ENCODE peak calls at places on chromosomes 16 and 17, in four cellular contexts. T, D, W and V are unnamed samples.

GRCh38 chr16:28935924-28936783 is 4.4 kb downstream of the CD19 start:
- DNase-seq in T (peak; percentile 94), W (peak; percentile 72), D (peak; percentile 93), V (peak; percentile 87)

GRCh38 chr17:67637901-67638641 is 79.7 kb upstream of the NOL11 start:
- DNase-seq in D (no peak), W (no peak), T (no peak), V (peak; percentile 67)

GRCh38 chr17:78358538-78359215 is 1.2 kb downstream of the SOCS3 start:
- DNase-seq in T (no peak), W (no peak), D (peak; percentile 63), V (peak; percentile 55)

GRCh38 chr16:22694887-22695382 is 119.0 kb upstream of the HS3ST2 start:
- DNase-seq in T (no peak), D (no peak), W (peak; percentile 29), V (peak; percentile 32)

GRCh38 chr16:67256701-67257230 is 8.0 kb downstream of the SLC9A5 start:
- DNase-seq in T (no peak), W (no peak), D (no peak), V (no peak)

GRCh38 chr17:62916684-62917571 is 49.1 kb upstream of the TANC2 start:
- DNase-seq in T (no peak), D (no peak), W (no peak), V (no peak)

GRCh38 chr16:2422123-2422867 is 7.0 kb upstream of the CCNF start:
- DNase-seq in T (peak; percentile 31), W (no peak), D (no peak), V (no peak)

GRCh38 chr16:78385406-78385805 is 286.0 kb downstream of the WWOX start:
- DNase-seq in T (no peak), W (no peak), D (no peak), V (no peak)

GRCh38 chr17:45043813-45044540 is 7.5 kb downstream of the DCAKD start:
- DNase-seq in D (no peak), W (no peak), T (no peak), V (no peak)

GRCh38 chr16:17305694-17306093 is 165.1 kb downstream of the XYLT1 start:
- DNase-seq in T (no peak), D (no peak), W (no peak), V (no peak)

GRCh38 chr16:64900517-64900916 is 221.3 kb downstream of the CDH11 start:
- DNase-seq in D (no peak), W (no peak), T (no peak), V (no peak)

GRCh38 chr17:81481011-81481799 is 31.4 kb downstream of the ACTG1 start:
- DNase-seq in D (peak; percentile 78), W (peak; percentile 74), T (no peak), V (peak; percentile 77)

GRCh38 chr16:56672761-56673536 is 3.3 kb downstream of the MT1H start:
- DNase-seq in T (no peak), W (no peak), D (no peak), V (no peak)

GRCh38 chr17:43467981-43468541 is 15.7 kb upstream of the DHX8 start:
- DNase-seq in T (no peak), W (peak; percentile 27), D (no peak), V (no peak)

GRCh38 chr17:71224824-71225575 is 895.8 kb upstream of the SOX9 start:
- DNase-seq in W (no peak), T (no peak), D (no peak), V (peak; percentile 21)

GRCh38 chr16:3038256-3038655 is 1.5 kb upstream of the BICDL2 start:
- DNase-seq in D (peak; percentile 76), T (no peak), W (no peak), V (no peak)

GRCh38 chr16:59848314-59848713 is 1114.2 kb upstream of the GOT2 start:
- DNase-seq in W (no peak), T (no peak), D (no peak), V (no peak)

GRCh38 chr17:1252203-1252608 is 18.0 kb upstream of the BHLHA9 start:
- DNase-seq in D (no peak), T (no peak), W (no peak), V (no peak)

GRCh38 chr17:31571124-31571892 is 179.8 kb downstream of the RAB11FIP4 start:
- DNase-seq in T (no peak), W (peak; percentile 93), D (peak; percentile 69), V (peak; percentile 71)
- H3K4me1 ChIP-seq in T (no peaks in the 10 kb centered on the region), W (peaks cover 26% of the 10 kb centered on the region), D (peaks cover 11% of the 10 kb centered on the region), V (peaks cover 3% of the 10 kb centered on the region)

DNA sequence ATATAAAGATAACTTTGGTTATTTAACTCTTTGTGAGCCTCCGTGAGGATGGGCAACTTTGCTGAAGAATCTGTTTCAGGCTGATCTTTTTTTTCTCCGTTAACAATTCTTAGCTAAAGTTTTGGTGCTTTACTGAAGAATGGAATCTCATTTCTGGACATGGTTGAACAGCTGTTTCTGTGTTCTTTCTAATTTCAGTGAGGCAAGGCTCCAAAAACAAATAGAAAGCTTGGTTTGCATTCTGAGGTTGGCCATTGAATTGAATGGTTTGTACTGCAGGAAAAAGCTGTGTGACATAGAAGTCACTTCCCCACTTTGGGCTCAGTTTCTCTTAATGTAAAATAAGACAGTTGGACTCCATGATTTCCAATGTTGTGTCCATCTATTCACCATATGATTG is 22.3 kb upstream of the HLF start:
- DNase-seq in T (no peak), W (no peak), D (no peak), V (no peak)
- H3K4me1 ChIP-seq in T (peaks cover 4% of the 10 kb centered on the region), W (no peaks in the 10 kb centered on the region), D (peaks cover 5% of the 10 kb centered on the region), V (peaks cover 12% of the 10 kb centered on the region)

DNA sequence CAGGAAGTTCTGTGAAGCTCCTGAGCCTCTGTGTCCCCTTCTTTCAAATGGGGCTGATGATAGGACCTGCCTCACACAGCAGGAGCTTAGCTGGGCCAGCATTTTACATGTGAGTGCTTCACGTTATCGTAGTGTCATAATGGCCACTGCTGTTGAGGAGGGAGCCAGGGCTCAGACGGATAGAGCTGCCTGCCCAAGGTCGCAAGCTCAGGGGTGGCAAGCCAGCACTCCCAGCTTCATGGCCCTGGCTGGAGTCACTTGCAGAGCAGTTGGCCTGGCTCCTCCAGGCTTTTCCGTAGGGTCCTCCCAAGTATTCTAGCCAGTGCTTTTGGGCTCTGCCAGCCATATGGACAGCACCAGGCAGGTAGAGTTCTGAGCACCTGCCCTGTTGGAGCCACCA is 115.1 kb downstream of the SOCS1 start:
- DNase-seq in D (no peak), T (no peak), W (no peak), V (no peak)
- H3K4me1 ChIP-seq in D (peaks cover 10% of the 10 kb centered on the region), T (peaks cover 5% of the 10 kb centered on the region), W (no peaks in the 10 kb centered on the region), V (peaks cover 5% of the 10 kb centered on the region)

GRCh38 chr17:76949913-76950695 is 81.9 kb downstream of the MGAT5B start:
- DNase-seq in W (no peak), T (no peak), D (no peak), V (no peak)
- H3K4me1 ChIP-seq in W (no peaks in the 10 kb centered on the region), T (no peaks in the 10 kb centered on the region), D (no peaks in the 10 kb centered on the region), V (no peaks in the 10 kb centered on the region)

DNA sequence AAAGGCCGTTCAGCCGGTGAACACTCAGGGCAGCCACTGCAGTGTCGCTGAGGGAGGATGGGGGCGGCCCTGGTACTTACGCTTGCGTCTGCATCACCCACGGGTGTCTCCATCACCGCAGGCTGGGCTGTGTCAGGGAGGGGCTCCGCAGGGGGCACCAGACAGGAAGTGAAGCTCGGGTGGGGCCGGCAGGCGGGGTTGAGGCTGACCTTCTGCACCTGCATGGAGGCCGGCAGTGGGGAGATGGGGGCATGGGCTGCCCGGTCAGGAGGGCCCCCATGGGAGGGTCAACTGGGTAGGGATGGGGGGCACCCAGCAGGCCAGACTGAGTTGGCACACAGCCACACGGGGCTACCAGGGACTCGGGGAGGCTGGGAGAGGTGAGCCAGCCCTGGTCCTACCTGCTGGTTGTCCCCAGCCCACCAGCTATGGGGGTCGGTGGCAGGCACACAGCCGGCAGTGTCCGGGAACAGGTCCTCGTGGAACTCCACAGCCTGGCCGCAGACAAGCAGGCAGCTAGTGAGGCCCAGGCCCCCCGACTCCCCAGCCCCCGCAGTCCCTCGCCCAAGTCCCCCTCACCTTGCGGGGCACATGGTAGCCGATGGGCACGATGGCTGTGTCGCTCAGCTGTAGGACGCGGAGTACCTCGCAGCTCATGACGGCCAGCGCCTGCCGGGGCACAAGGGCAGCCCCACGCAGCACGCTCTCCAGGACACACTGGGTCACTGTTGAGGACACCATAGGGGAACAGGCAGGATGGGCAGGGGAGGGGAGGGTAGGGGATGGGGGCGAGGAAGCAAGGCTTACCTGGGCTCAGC is 7.2 kb upstream of the VASN start:
- DNase-seq in D (no peak), W (no peak), T (no peak), V (no peak)
- H3K4me1 ChIP-seq in D (peaks cover 8% of the 10 kb centered on the region), W (no peaks in the 10 kb centered on the region), T (peaks cover 12% of the 10 kb centered on the region), V (no peaks in the 10 kb centered on the region)